ENCODE peak calls at places on chromosomes 4 and X, in seven cellular contexts. H is stomach; G is stimulated activated CD4-positive, alpha-beta T cell treated with anti-CD3 and anti-CD28 coated beads, Interleukin-15, amount 100 ng/mL, for 1 hour; T is foreskin fibroblast; V is Calu3; M is head of caudate nucleus; J is GM12892. F is an unnamed sample.

GRCh38 chrX:72124540-72125201 is 7.0 kb downstream of the RTL5 start:
- DNase-seq in T (no peak), M (no peak), V (no peak), G (no peak), J (no peak), H (no peak), F (no peak)

GRCh38 chr4:153402366-153402765 is 57.9 kb downstream of the MND1 start:
- DNase-seq in M (no peak), V (no peak), J (no peak), G (no peak), T (no peak), H (no peak), F (no peak)

GRCh38 chr4:8770518-8771257 is 101.0 kb downstream of the HMX1 start:
- DNase-seq in V (no peak), M (no peak), T (no peak), G (no peak), J (no peak), H (no peak), F (no peak)

GRCh38 chrX:21374163-21374993 is at the start of gene CNKSR2:
- DNase-seq in J (peak; percentile 32), V (no peak), T (no peak), H (peak; percentile 65), M (peak; percentile 48), G (peak; percentile 59), F (peak; percentile 79)

GRCh38 chr4:53653484-53654053 is 62.3 kb upstream of the LNX1 start:
- DNase-seq in V (peak; percentile 10), G (no peak), H (peak; percentile 82), T (peak; percentile 38), M (no peak), J (no peak), F (no peak)

GRCh38 chr4:157221895-157222763 is 1.6 kb downstream of the GRIA2 start:
- DNase-seq in V (no peak), G (no peak), J (no peak), H (no peak), M (peak; percentile 67), T (no peak), F (peak; percentile 62)

GRCh38 chr4:14608630-14609029 is 393.7 kb upstream of the CPEB2 start:
- DNase-seq in H (no peak), T (no peak), J (no peak), M (no peak), G (no peak), V (no peak), F (no peak)

GRCh38 chrX:1283750-1284149 is 15.1 kb downstream of the CSF2RA start:
- DNase-seq in T (no peak), G (no peak), J (no peak), H (no peak), M (no peak), V (peak; percentile 4), F (no peak)

GRCh38 chr4:107951551-107951950 is 20.2 kb downstream of the CYP2U1 start:
- DNase-seq in H (no peak), G (no peak), V (no peak), M (no peak), T (peak; percentile 75), J (no peak), F (no peak)

GRCh38 chr4:172202480-172203076 is 389.4 kb downstream of the GALNTL6 start:
- DNase-seq in T (peak; percentile 1), J (peak; percentile 1), G (no peak), V (peak; percentile 2), H (no peak), M (no peak), F (peak; percentile 21)

GRCh38 chr4:177228599-177228998 is 81.1 kb upstream of the NEIL3 start:
- DNase-seq in T (no peak), J (no peak), H (no peak), M (no peak), G (no peak), V (no peak), F (no peak)